ENCODE peak calls at places on chromosomes 6 and 20, in eight cellular contexts. K is Daoy; S is endothelial cell; M is T-helper 2 cell; X is occipital lobe; R is nephron progenitor cell; B is NCI-H1105 treated with DMSO at 0.1 percent for 48 hours; L is naive thymus-derived CD8-positive, alpha-beta T cell. Q is an unnamed sample.
A peak's percentile ranks its signal among the peaks of the same experiment; 100 is the strongest.

GRCh38 chr6:105068407-105068806 is 111.4 kb downstream of the POPDC3 start:
- DNase-seq in L (no peak), K (no peak), S (no peak), X (no peak), M (no peak), R (no peak), B (no peak), Q (no peak)

GRCh38 chr6:2839982-2840793 is 1.5 kb downstream of the SERPINB1 start:
- DNase-seq in S (no peak), X (no peak), K (no peak), R (no peak), L (no peak), M (no peak), B (no peak), Q (no peak)

GRCh38 chr20:10696650-10697049 is 22.9 kb upstream of the JAG1 start:
- DNase-seq in R (peak; percentile 19), M (no peak), X (no peak), L (no peak), K (no peak), S (no peak), B (no peak), Q (no peak)

GRCh38 chr20:62470003-62470402 is 5.8 kb downstream of the GATA5 start:
- DNase-seq in X (no peak), R (peak; percentile 50), K (no peak), B (no peak), M (no peak), L (no peak), S (no peak), Q (no peak)

GRCh38 chr20:58652606-58653303 is 1.7 kb downstream of the STX16 start:
- DNase-seq in R (no peak), K (no peak), B (no peak), M (no peak), S (no peak), L (peak; percentile 28), X (no peak), Q (no peak)

GRCh38 chr6:53441035-53441493 is 92.3 kb upstream of the ELOVL5 start:
- DNase-seq in S (no peak), X (no peak), K (no peak), B (no peak), R (no peak), L (no peak), M (no peak), Q (no peak)

GRCh38 chr6:1608976-1609661 is 596 bp upstream of the FOXC1 start:
- DNase-seq in S (peak; percentile 61), K (peak; percentile 69), M (no peak), B (peak; percentile 21), X (no peak), L (no peak), R (peak; percentile 63), Q (no peak)

GRCh38 chr20:34997171-34997570 is 41.5 kb downstream of the MYH7B start:
- DNase-seq in M (no peak), L (no peak), B (no peak), R (no peak), S (no peak), X (peak; percentile 72), K (no peak), Q (no peak)

GRCh38 chr20:2814587-2815051 is at the start of gene C20orf141:
- DNase-seq in B (no peak), S (no peak), R (no peak), K (peak; percentile 98), X (no peak), M (no peak), L (no peak), Q (no peak)

GRCh38 chr6:13635948-13636658 is 21.0 kb downstream of the NOL7 start:
- DNase-seq in R (no peak), X (no peak), L (no peak), S (no peak), K (no peak), B (no peak), M (no peak), Q (no peak)

GRCh38 chr6:39281312-39281980 is 32.8 kb downstream of the KCNK17 start:
- DNase-seq in X (no peak), S (no peak), R (no peak), L (no peak), K (no peak), M (no peak), B (no peak), Q (no peak)

GRCh38 chr6:136528477-136528876 is 21.7 kb downstream of the MAP7 start:
- DNase-seq in R (no peak), S (no peak), L (no peak), M (no peak), X (no peak), B (no peak), K (no peak), Q (no peak)

GRCh38 chr6:170209354-170210025 is 81.4 kb downstream of the DLL1 start:
- DNase-seq in B (no peak), K (no peak), R (no peak), M (no peak), X (no peak), L (no peak), S (peak; percentile 2), Q (no peak)

GRCh38 chr6:84764332-84765049 is at the start of gene TBX18:
- DNase-seq in R (peak; percentile 95), M (no peak), B (peak; percentile 80), X (peak; percentile 14), S (peak; percentile 93), L (no peak), K (peak; percentile 99), Q (peak; percentile 85)

GRCh38 chr6:157428418-157429202 is 47.6 kb downstream of the ZDHHC14 start:
- DNase-seq in X (no peak), B (no peak), R (no peak), K (peak; percentile 52), M (no peak), L (no peak), S (no peak), Q (no peak)

GRCh38 chr20:19750907-19751636 is 7.0 kb upstream of the RIN2 start:
- DNase-seq in L (no peak), K (no peak), M (no peak), S (no peak), R (no peak), X (no peak), B (no peak), Q (no peak)

GRCh38 chr6:91135406-91135805 is 548.5 kb upstream of the MAP3K7 start:
- DNase-seq in B (no peak), R (no peak), K (no peak), S (no peak), M (no peak), L (no peak), X (no peak), Q (no peak)

GRCh38 chr6:37625591-37626374 is 71.9 kb downstream of the MDGA1 start:
- DNase-seq in S (no peak), B (no peak), L (no peak), M (no peak), X (no peak), R (peak; percentile 14), K (no peak), Q (no peak)

GRCh38 chr20:41058007-41058673 is 29.5 kb downstream of the TOP1 start:
- DNase-seq in K (peak; percentile 91), S (no peak), L (no peak), B (no peak), R (no peak), X (no peak), M (no peak), Q (no peak)

GRCh38 chr6:22558288-22558882 is 11.0 kb upstream of the HDGFL1 start:
- DNase-seq in X (no peak), L (no peak), B (no peak), S (no peak), R (no peak), K (no peak), M (no peak), Q (no peak)

GRCh38 chr6:42505377-42505702 is 53.6 kb upstream of the TRERF1 start:
- DNase-seq in B (no peak), M (no peak), X (no peak), K (peak; percentile 41), L (no peak), S (no peak), R (no peak), Q (no peak)

GRCh38 chr6:137589067-137589848 is 95.1 kb upstream of the OLIG3 start:
- DNase-seq in M (no peak), L (peak; percentile 64), S (peak; percentile 26), R (no peak), X (no peak), B (no peak), K (peak; percentile 63), Q (peak; percentile 69)

GRCh38 chr6:11909696-11910132 is 102.4 kb upstream of the HIVEP1 start:
- DNase-seq in X (no peak), M (no peak), R (no peak), L (no peak), S (no peak), K (no peak), B (no peak), Q (no peak)

GRCh38 chr6:163902993-163903392 is 488.5 kb downstream of the QKI start:
- DNase-seq in K (no peak), S (no peak), X (no peak), M (no peak), R (no peak), L (no peak), B (no peak), Q (no peak)

GRCh38 chr6:43761666-43762409 is 8.2 kb upstream of the VEGFA start:
- DNase-seq in S (no peak), L (no peak), B (no peak), R (no peak), X (no peak), M (no peak), K (no peak), Q (no peak)

GRCh38 chr6:75863001-75863400 is 114.0 kb downstream of the MYO6 start:
- DNase-seq in K (no peak), L (no peak), X (no peak), B (no peak), S (no peak), M (no peak), R (no peak), Q (no peak)

GRCh38 chr6:89750338-89750737 is 69.3 kb downstream of the MDN1 start:
- DNase-seq in S (no peak), X (no peak), M (no peak), L (no peak), B (no peak), K (no peak), R (no peak), Q (no peak)

GRCh38 chr20:59134182-59134581 is 29.4 kb upstream of the ZNF831 start:
- DNase-seq in M (no peak), K (no peak), R (no peak), S (no peak), L (no peak), X (no peak), B (no peak), Q (no peak)

GRCh38 chr20:25309395-25310267 is 61.7 kb downstream of the PYGB start:
- DNase-seq in M (no peak), R (no peak), X (no peak), K (peak; percentile 87), S (no peak), B (no peak), L (no peak), Q (no peak)

GRCh38 chr20:20824924-20825584 is 112.6 kb upstream of the RALGAPA2 start:
- DNase-seq in K (peak; percentile 43), R (peak; percentile 72), L (peak; percentile 43), M (no peak), S (peak; percentile 74), B (peak; percentile 76), X (peak; percentile 14), Q (peak; percentile 42)

GRCh38 chr6:146881228-146882181 is 282.7 kb downstream of the ADGB start:
- DNase-seq in K (no peak), S (no peak), R (no peak), X (no peak), B (no peak), L (no peak), M (no peak), Q (no peak)

Q was measured in NT2/D1.